ENCODE peak calls at places on chromosomes 12 and 14, in ten cellular contexts. J, O, D, E, Z, V, Y, G, F and P are unnamed samples.

GRCh38 chr14:96162741-96163140 is 41.9 kb upstream of the BDKRB2 start:
- DNase-seq in V (peak; percentile 67), D (peak; percentile 74), Z (no peak), F (no peak), Y (no peak), E (no peak), G (no peak), O (no peak), J (no peak), P (peak; percentile 42)

GRCh38 chr12:121087467-121088207 is 45.0 kb upstream of the P2RX7 start:
- DNase-seq in V (no peak), O (no peak), Y (no peak), D (no peak), E (no peak), J (no peak), Z (no peak), F (no peak), G (no peak), P (no peak)

GRCh38 chr14:31949709-31950108 is 127.4 kb upstream of the ARHGAP5 start:
- DNase-seq in Y (no peak), D (no peak), Z (no peak), J (no peak), G (no peak), V (no peak), O (no peak), F (no peak), E (no peak), P (no peak)

GRCh38 chr14:89284368-89285058 is 132.5 kb downstream of the FOXN3 start:
- DNase-seq in G (no peak), O (no peak), J (no peak), F (no peak), V (peak; percentile 82), Y (no peak), E (no peak), D (no peak), Z (no peak), P (no peak)

GRCh38 chr12:49556391-49557186 is 11.4 kb downstream of the MCRS1 start:
- DNase-seq in F (no peak), D (peak; percentile 71), O (no peak), J (no peak), G (no peak), Y (no peak), E (no peak), Z (no peak), V (no peak), P (no peak)

GRCh38 chr14:95659986-95660385 is 26.2 kb upstream of the TCL1B start:
- DNase-seq in E (no peak), Z (no peak), D (no peak), F (no peak), Y (no peak), V (no peak), J (no peak), G (no peak), O (no peak), P (no peak)

GRCh38 chr12:131413006-131413405 is 297.9 kb upstream of the SFSWAP start:
- DNase-seq in G (no peak), F (no peak), O (no peak), Y (no peak), Z (no peak), V (no peak), D (no peak), J (no peak), E (no peak), P (no peak)

GRCh38 chr12:132409495-132410295 is 80.3 kb upstream of the FBRSL1 start:
- DNase-seq in E (no peak), Y (no peak), F (no peak), O (no peak), V (no peak), G (no peak), J (no peak), D (no peak), Z (no peak), P (no peak)

GRCh38 chr14:56797003-56797568 is 13.2 kb downstream of the OTX2 start:
- DNase-seq in V (no peak), D (no peak), F (peak; percentile 50), G (no peak), Y (no peak), Z (no peak), J (no peak), O (no peak), E (no peak), P (no peak)

GRCh38 chr14:101582294-101582693 is 21.0 kb downstream of the DIO3 start:
- DNase-seq in Z (peak; percentile 4), J (no peak), O (no peak), E (no peak), F (no peak), D (no peak), V (no peak), G (no peak), Y (no peak), P (no peak)

GRCh38 chr14:101583709-101584048 is 22.4 kb downstream of the DIO3 start:
- DNase-seq in E (no peak), Z (no peak), G (no peak), V (no peak), O (no peak), D (no peak), Y (no peak), J (no peak), F (no peak), P (no peak)

GRCh38 chr14:101583006-101583708 is 21.9 kb downstream of the DIO3 start:
- DNase-seq in O (no peak), J (no peak), F (no peak), D (no peak), Z (peak; percentile 9), G (no peak), V (no peak), Y (no peak), E (no peak), P (no peak)

GRCh38 chr14:101585211-101585610 is 23.9 kb downstream of the DIO3 start:
- DNase-seq in D (peak; percentile 29), Y (no peak), V (no peak), G (no peak), Z (peak; percentile 6), O (no peak), J (no peak), E (no peak), F (no peak), P (no peak)

GRCh38 chr14:101584049-101584859 is 23.0 kb downstream of the DIO3 start:
- DNase-seq in E (peak; percentile 59), V (peak; percentile 84), F (peak; percentile 26), O (no peak), Y (no peak), Z (peak; percentile 23), J (no peak), D (peak; percentile 70), G (no peak), P (peak; percentile 62)
- H3K4me3 ChIP-seq in E (peak overlapping the region; percentile 18), V (peak overlapping the region; percentile 30), F (no peak overlapping the region), O (no peak overlapping the region), Y (no peak overlapping the region), Z (no peak overlapping the region), J (peak overlapping the region; percentile 37), D (no peak overlapping the region), G (no peak overlapping the region), P (peak overlapping the region; percentile 44)

GRCh38 chr12:58918475-58918874 is 1.8 kb downstream of the LRIG3 start:
- DNase-seq in G (no peak), Y (no peak), E (no peak), Z (no peak), F (no peak), O (no peak), V (no peak), D (no peak), J (no peak), P (no peak)

GRCh38 chr12:58917699-58918334 is 2.5 kb downstream of the LRIG3 start:
- DNase-seq in Y (no peak), G (no peak), O (no peak), F (no peak), V (peak; percentile 27), Z (no peak), J (no peak), D (no peak), E (no peak), P (peak; percentile 52)

GRCh38 chr12:58919271-58920101 is 818 bp downstream of the LRIG3 start:
- DNase-seq in J (no peak), D (peak; percentile 90), Z (peak; percentile 63), Y (no peak), F (peak; percentile 38), G (no peak), V (peak; percentile 50), O (no peak), E (peak; percentile 36), P (peak; percentile 71)

GRCh38 chr12:58920956-58921861 is 905 bp upstream of the LRIG3 start:
- DNase-seq in E (peak; percentile 25), J (no peak), O (no peak), F (no peak), G (no peak), D (no peak), Z (peak; percentile 52), Y (no peak), V (no peak), P (no peak)

GRCh38 chr12:58920102-58920955 is at the start of gene LRIG3:
- DNase-seq in V (peak; percentile 87), O (peak; percentile 76), E (peak; percentile 92), D (peak; percentile 97), G (peak; percentile 68), J (peak; percentile 94), Z (peak; percentile 94), F (peak; percentile 89), Y (peak; percentile 55), P (peak; percentile 96)
- TF ChIP-seq CTCF in V (no peak), O (no peak), E (peak; percentile 19), D (no peak), G (no peak), J (no peak), Z (peak; percentile 36), F (peak; percentile 6), Y (peak; percentile 1), P (no peak)

GRCh38 chr14:70014696-70015095 is 135.5 kb downstream of the SMOC1 start:
- DNase-seq in V (no peak), E (no peak), D (peak; percentile 56), F (no peak), G (no peak), J (no peak), Z (no peak), O (no peak), Y (no peak), P (no peak)

GRCh38 chr14:70020350-70021170 is 141.3 kb downstream of the SMOC1 start:
- DNase-seq in E (no peak), V (no peak), O (no peak), Z (no peak), Y (no peak), F (peak; percentile 13), J (no peak), G (no peak), D (peak; percentile 61), P (peak; percentile 47)

GRCh38 chr14:70021548-70021947 is 142.3 kb downstream of the SMOC1 start:
- DNase-seq in D (no peak), E (no peak), Y (no peak), O (no peak), Z (no peak), G (no peak), V (no peak), F (no peak), J (no peak), P (no peak)

GRCh38 chr14:70018246-70018645 is 139.0 kb downstream of the SMOC1 start:
- DNase-seq in F (no peak), E (peak; percentile 80), J (no peak), Z (no peak), D (no peak), G (no peak), O (no peak), V (no peak), Y (no peak), P (no peak)

GRCh38 chr14:70018713-70019201 is 139.5 kb downstream of the SMOC1 start:
- DNase-seq in Z (peak; percentile 31), G (no peak), O (no peak), F (no peak), D (peak; percentile 85), J (no peak), V (peak; percentile 28), E (peak; percentile 41), Y (no peak), P (peak; percentile 90)
- H3K4me3 ChIP-seq in Z (peak overlapping the region; percentile 4), G (no peak overlapping the region), O (no peak overlapping the region), F (no peak overlapping the region), D (no peak overlapping the region), J (peak overlapping the region; percentile 29), V (peak overlapping the region; percentile 27), E (peak overlapping the region; percentile 17), Y (no peak overlapping the region), P (no peak overlapping the region)

GRCh38 chr12:1592444-1593231 is 1.7 kb downstream of the FBXL14 start:
- DNase-seq in F (peak; percentile 72), O (no peak), D (no peak), V (peak; percentile 66), Y (no peak), E (no peak), Z (no peak), J (no peak), G (no peak), P (peak; percentile 63)
- TF ChIP-seq CTCF in F (no peak), O (peak; percentile 28), D (no peak), V (peak; percentile 19), Y (peak; percentile 2), E (no peak), Z (no peak), J (no peak), G (peak; percentile 28), P (peak; percentile 34)